ENCODE peak calls at places on chromosome 14, in six cellular contexts. Q is mammary epithelial cell; U is stimulated activated CD4-positive, alpha-beta T cell treated with anti-CD3 and anti-CD28 coated beads, Interleukin-2, amount 100 ng/mL, for 48 hours; L is activated CD8-positive, alpha-beta memory T cell treated with anti-CD3 and anti-CD28 coated beads for 1 hour; D is upper lobe of right lung; B is Right ventricle myocardium superior. W is an unnamed sample.

GRCh38 chr14:54395716-54396115 is 1.1 kb upstream of the CDKN3 start:
- DNase-seq in Q (no peak), U (no peak), L (no peak), D (no peak), B (no peak), W (no peak)

GRCh38 chr14:73612339-73613045 is at the start of gene ACOT6:
- DNase-seq in Q (peak), U (peak), L (peak), D (peak), B (peak), W (peak)

GRCh38 chr14:106436310-106436905 is 910.0 kb downstream of the TMEM121 start:
- DNase-seq in Q (no peak), U (peak), L (peak), D (peak), B (peak), W (no peak)

GRCh38 chr14:78291958-78292357 is 121.8 kb downstream of the NRXN3 start:
- DNase-seq in Q (no peak), U (no peak), L (no peak), D (no peak), B (no peak), W (no peak)

GRCh38 chr14:85516239-85517112 is 13.5 kb upstream of the FLRT2 start:
- DNase-seq in Q (peak), U (no peak), L (no peak), D (no peak), B (no peak), W (peak)

GRCh38 chr14:30223385-30223785 is 295.7 kb upstream of the PRKD1 start:
- DNase-seq in Q (peak), U (no peak), L (no peak), D (peak), B (peak), W (peak)

GRCh38 chr14:79278798-79279644 is 932.3 kb downstream of the DIO2 start:
- DNase-seq in Q (peak), U (no peak), L (no peak), D (peak), B (peak), W (peak)

GRCh38 chr14:68815288-68816182 is 22.7 kb upstream of the ZFP36L1 start:
- DNase-seq in Q (no peak), U (no peak), L (no peak), D (no peak), B (no peak), W (no peak)

GRCh38 chr14:44829021-44829420 is 132.7 kb downstream of the KLHL28 start:
- DNase-seq in Q (no peak), U (no peak), L (no peak), D (no peak), B (no peak), W (no peak)

GRCh38 chr14:76810953-76811400 is 1.7 kb downstream of the ANGEL1 start:
- DNase-seq in Q (peak), U (no peak), L (no peak), D (no peak), B (no peak), W (peak)

GRCh38 chr14:23653046-23653445 is 16.9 kb downstream of the DHRS2 start:
- DNase-seq in Q (no peak), U (no peak), L (no peak), D (no peak), B (no peak), W (no peak)

GRCh38 chr14:63276492-63277342 is 42.0 kb downstream of the GPHB5 start:
- DNase-seq in Q (peak), U (no peak), L (no peak), D (no peak), B (no peak), W (peak)

GRCh38 chr14:72942934-72943333 is 16.7 kb downstream of the DCAF4 start:
- DNase-seq in Q (no peak), U (no peak), L (no peak), D (no peak), B (no peak), W (no peak)

GRCh38 chr14:49959822-49960408 is 67.0 kb downstream of the ARF6 start:
- DNase-seq in Q (no peak), U (no peak), L (no peak), D (no peak), B (no peak), W (peak)

GRCh38 chr14:78633747-78634146 is 463.6 kb downstream of the NRXN3 start:
- DNase-seq in Q (no peak), U (no peak), L (no peak), D (no peak), B (no peak), W (no peak)

GRCh38 chr14:78253986-78254385 is 83.8 kb downstream of the NRXN3 start:
- DNase-seq in Q (peak), U (no peak), L (no peak), D (no peak), B (no peak), W (peak)

GRCh38 chr14:100899841-100900771 is 3.4 kb downstream of the RTL1 start:
- DNase-seq in Q (no peak), U (no peak), L (no peak), D (no peak), B (peak), W (no peak)

GRCh38 chr14:66045572-66046021 is 440.6 kb upstream of the CCDC196 start:
- DNase-seq in Q (no peak), U (no peak), L (no peak), D (no peak), B (peak), W (peak)

GRCh38 chr14:104212206-104213095 is 74.1 kb downstream of the KIF26A start:
- DNase-seq in Q (no peak), U (no peak), L (no peak), D (no peak), B (peak), W (no peak)

GRCh38 chr14:55975281-55975905 is 142.8 kb upstream of the PELI2 start:
- DNase-seq in Q (no peak), U (no peak), L (no peak), D (no peak), B (no peak), W (no peak)

GRCh38 chr14:74141703-74142102 is 56.9 kb downstream of the LIN52 start:
- DNase-seq in Q (no peak), U (no peak), L (no peak), D (no peak), B (no peak), W (peak)

GRCh38 chr14:56817396-56817921 is 7.2 kb upstream of the OTX2 start:
- DNase-seq in Q (no peak), U (no peak), L (no peak), D (no peak), B (no peak), W (no peak)

GRCh38 chr14:64082837-64083236 is 211.3 kb downstream of the ESR2 start:
- DNase-seq in Q (no peak), U (no peak), L (no peak), D (no peak), B (no peak), W (peak)

W was measured in bronchial epithelial cell.